ENCODE peak calls at places on chromosomes 11 and 22, in seven cellular contexts. E, X, V, B, G, O and F are unnamed samples.

GRCh38 chr11:116215471-116216113 is 557.2 kb downstream of the BUD13 start:
- DNase-seq in B (no peak), V (peak; percentile 20), E (no peak), X (no peak), O (peak; percentile 6), G (no peak), F (no peak)

GRCh38 chr11:77179048-77179447 is 51.0 kb downstream of the MYO7A start:
- DNase-seq in B (no peak), V (no peak), O (no peak), X (no peak), E (no peak), G (no peak), F (no peak)

GRCh38 chr11:121416909-121417567 is 35.1 kb upstream of the SORL1 start:
- DNase-seq in O (no peak), G (no peak), B (peak; percentile 34), V (no peak), E (peak; percentile 17), X (peak; percentile 90), F (peak; percentile 11)

GRCh38 chr11:41308286-41308685 is 151.2 kb downstream of the LRRC4C start:
- DNase-seq in E (no peak), B (no peak), X (no peak), V (no peak), G (no peak), O (no peak), F (no peak)

GRCh38 chr11:82718307-82718706 is 15.4 kb downstream of the FAM181B start:
- DNase-seq in O (peak; percentile 59), E (no peak), G (peak; percentile 61), V (peak; percentile 70), B (peak; percentile 48), X (no peak), F (no peak)

GRCh38 chr11:10599388-10600175 is 31.1 kb upstream of the LYVE1 start:
- DNase-seq in X (no peak), B (no peak), E (no peak), O (no peak), V (no peak), G (no peak), F (no peak)

GRCh38 chr22:48960981-48961655 is 866.6 kb downstream of the BRD1 start:
- DNase-seq in O (no peak), G (no peak), X (peak; percentile 47), E (no peak), B (no peak), V (no peak), F (no peak)

GRCh38 chr11:125435461-125436238 is 60.4 kb downstream of the FEZ1 start:
- DNase-seq in O (peak; percentile 48), G (no peak), V (no peak), X (no peak), B (no peak), E (no peak), F (no peak)

GRCh38 chr11:12785901-12786300 is 111.7 kb downstream of the TEAD1 start:
- DNase-seq in O (no peak), E (no peak), G (no peak), V (no peak), X (no peak), B (no peak), F (no peak)

GRCh38 chr11:117054382-117054781 is 43.8 kb downstream of the SIK3 start:
- DNase-seq in X (no peak), O (no peak), E (no peak), G (no peak), V (no peak), B (no peak), F (no peak)